ENCODE peak calls at places on chromosomes 12 and 14, in four cellular contexts. E is fibroblast of lung, Y is OCI-LY7, T is neuronal stem cell. U is an unnamed sample.

GRCh38 chr12:106747973-106748436 is 26.5 kb upstream of the RIC8B start:
- DNase-seq in Y (no peak), T (no peak), E (no peak), U (no peak)

GRCh38 chr12:104414581-104415305 is 42.0 kb upstream of the CHST11 start:
- DNase-seq in E (no peak), Y (peak; percentile 51), T (no peak), U (no peak)

GRCh38 chr12:46524778-46525177 is 152.2 kb upstream of the SLC38A2 start:
- DNase-seq in Y (no peak), T (no peak), E (peak; percentile 95), U (no peak)

GRCh38 chr12:47133981-47134380 is 54.2 kb upstream of the AMIGO2 start:
- DNase-seq in Y (no peak), E (no peak), T (no peak), U (no peak)

GRCh38 chr12:13024151-13024946 is 19.8 kb upstream of the FAM234B start:
- DNase-seq in E (peak; percentile 87), Y (no peak), T (no peak), U (peak; percentile 21)

GRCh38 chr12:55931780-55932545 is 1.0 kb downstream of the DGKA start:
- DNase-seq in Y (peak; percentile 48), E (peak; percentile 41), T (no peak), U (peak; percentile 75)

GRCh38 chr12:114238808-114239207 is 167.1 kb downstream of the TBX5 start:
- DNase-seq in Y (no peak), E (peak; percentile 10), T (no peak), U (no peak)

GRCh38 chr14:32382704-32383103 is 53.6 kb downstream of the AKAP6 start:
- DNase-seq in Y (no peak), T (no peak), E (peak; percentile 50), U (peak; percentile 55)

GRCh38 chr12:47067176-47067575 is 12.2 kb upstream of the PCED1B start:
- DNase-seq in E (no peak), T (no peak), Y (no peak), U (no peak)

GRCh38 chr12:5259523-5259922 is 172.4 kb upstream of the NTF3 start:
- DNase-seq in E (no peak), Y (no peak), T (no peak), U (no peak)

GRCh38 chr14:64115401-64115800 is 178.8 kb downstream of the ESR2 start:
- DNase-seq in T (no peak), E (no peak), Y (no peak), U (peak; percentile 91)

GRCh38 chr12:93154753-93155475 is 222.8 kb upstream of the NUDT4 start:
- DNase-seq in Y (no peak), E (no peak), T (no peak), U (no peak)

GRCh38 chr12:28191690-28192089 is 1.4 kb downstream of the CCDC91 start:
- DNase-seq in Y (no peak), E (peak; percentile 11), T (no peak), U (peak; percentile 48)

GRCh38 chr12:117472983-117473382 is 111.6 kb upstream of the NOS1 start:
- DNase-seq in Y (no peak), E (no peak), T (peak; percentile 23), U (peak; percentile 46)

DNA sequence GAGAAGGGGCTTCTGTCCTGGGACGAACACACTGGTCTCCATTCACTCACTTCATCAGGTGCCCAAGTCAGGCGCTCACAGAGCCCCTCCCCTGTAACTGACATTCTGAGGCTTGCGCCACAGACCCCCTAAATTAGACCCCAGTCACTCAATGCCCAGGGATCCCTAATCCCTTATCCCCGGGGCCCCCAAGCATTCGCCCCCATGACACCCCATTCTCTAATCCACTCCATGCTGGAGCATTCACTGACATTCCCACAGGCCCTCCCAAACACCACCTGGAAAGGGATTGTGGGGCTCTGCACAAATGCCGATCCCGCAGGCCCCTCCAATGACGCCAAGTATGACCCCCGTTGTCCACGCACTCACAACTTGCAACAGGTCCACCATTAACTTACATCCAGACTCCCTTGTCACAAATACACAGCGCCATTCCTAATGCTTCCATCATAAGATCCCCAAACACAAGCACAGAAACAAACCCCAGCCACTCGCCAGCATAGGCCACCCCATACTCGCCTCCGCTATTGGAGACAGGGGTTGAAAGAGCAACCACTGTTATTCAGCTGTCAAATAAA is 1.5 kb downstream of the ZNF605 start:
- DNase-seq in E (no peak), Y (no peak), T (no peak), U (no peak)
- H3K4me2 ChIP-seq in E (peak overlapping the region; percentile 92), Y (no peak overlapping the region), T (peak overlapping the region; percentile 75), U (no peak overlapping the region)

GRCh38 chr12:132955933-132956725 is at the start of gene ZNF605:
- DNase-seq in T (peak; percentile 81), E (peak; percentile 91), Y (peak; percentile 89), U (peak; percentile 94)
- H3K9me3 ChIP-seq in T (peaks cover 52% of the 10 kb centered on the region), E (peaks cover 8% of the 10 kb centered on the region), Y (peaks cover 13% of the 10 kb centered on the region), U (peaks cover 14% of the 10 kb centered on the region)

GRCh38 chr12:44654641-44655625 is 221.2 kb downstream of the NELL2 start:
- DNase-seq in Y (peak; percentile 58), E (no peak), T (no peak), U (peak; percentile 97)

GRCh38 chr12:44647891-44648690 is 228.0 kb downstream of the NELL2 start:
- DNase-seq in T (no peak), E (no peak), Y (no peak), U (no peak)

DNA sequence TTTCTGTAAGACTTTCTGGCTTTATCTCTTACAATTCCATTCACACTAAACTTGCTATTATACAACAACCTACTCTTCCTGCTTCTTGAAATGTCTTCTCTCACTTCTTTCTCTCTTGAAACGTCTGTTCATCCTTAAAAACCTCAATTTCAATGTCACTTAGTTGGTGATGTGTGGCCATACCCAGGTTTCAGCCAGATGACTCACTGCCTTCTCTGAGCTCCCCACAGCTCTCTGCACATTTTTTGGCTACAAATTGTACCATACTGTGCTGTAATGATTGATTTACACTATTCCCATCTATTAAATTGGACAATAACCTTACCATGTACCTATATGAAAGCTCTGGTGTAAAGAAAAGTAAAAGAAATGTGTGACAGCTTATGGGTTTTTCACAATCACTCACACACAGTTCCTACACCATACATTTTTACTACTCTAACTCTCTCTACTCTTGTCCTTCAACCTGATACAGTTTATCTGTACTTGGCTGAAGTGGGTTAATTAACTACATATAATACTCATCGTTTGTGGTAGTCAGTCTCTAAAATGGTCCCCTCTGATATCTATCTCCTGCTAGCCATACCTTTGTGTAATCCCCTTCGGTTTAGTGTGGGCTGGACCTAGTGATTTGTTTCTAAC is 222.1 kb downstream of the NELL2 start:
- DNase-seq in Y (no peak), E (no peak), T (no peak), U (peak; percentile 75)
- H3K4me2 ChIP-seq in Y (peak overlapping the region; percentile 69), E (no peak overlapping the region), T (no peak overlapping the region), U (peak overlapping the region; percentile 73)

DNA sequence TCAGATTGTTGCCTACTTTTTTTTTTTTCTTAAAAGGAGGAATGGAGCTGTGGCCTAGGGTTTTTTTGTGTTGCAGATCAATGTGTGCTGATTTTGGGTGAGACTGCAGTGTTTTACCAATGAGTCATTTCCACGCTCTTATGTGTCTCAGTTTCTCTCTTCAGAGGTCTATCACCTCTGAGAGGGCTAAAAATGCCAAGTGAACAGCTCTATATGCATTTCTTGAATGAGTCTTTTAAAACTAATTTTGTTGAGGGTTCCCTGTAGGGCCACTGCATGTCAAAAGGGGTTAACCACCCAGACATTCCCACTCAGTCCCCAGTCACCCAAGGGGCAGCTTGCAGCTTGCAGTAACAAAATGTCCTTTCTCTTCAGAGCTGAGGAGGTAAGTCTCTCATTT is 24.3 kb upstream of the GLIPR1L2 start:
- DNase-seq in T (no peak), Y (no peak), E (peak; percentile 18), U (no peak)
- H3K9me3 ChIP-seq in T (no peaks in the 10 kb centered on the region), Y (no peaks in the 10 kb centered on the region), E (no peaks in the 10 kb centered on the region), U (no peaks in the 10 kb centered on the region)

GRCh38 chr12:130977759-130978127 is 24.0 kb downstream of the ADGRD1 start:
- DNase-seq in E (no peak), T (no peak), Y (no peak), U (no peak)
- H3K4me2 ChIP-seq in E (no peak overlapping the region), T (no peak overlapping the region), Y (peak overlapping the region; percentile 64), U (no peak overlapping the region)

GRCh38 chr12:69647178-69647577 is 36.5 kb upstream of the LRRC10 start:
- DNase-seq in T (no peak), Y (peak; percentile 41), E (no peak), U (peak; percentile 61)

GRCh38 chr12:69648476-69648875 is 37.8 kb upstream of the LRRC10 start:
- DNase-seq in E (peak; percentile 75), T (no peak), Y (no peak), U (no peak)

GRCh38 chr12:69651922-69652321 is 41.2 kb upstream of the LRRC10 start:
- DNase-seq in Y (no peak), T (no peak), E (no peak), U (no peak)

GRCh38 chr12:69653703-69654102 is 43.0 kb upstream of the LRRC10 start:
- DNase-seq in E (peak; percentile 68), T (no peak), Y (no peak), U (peak; percentile 68)

GRCh38 chr12:69649529-69649928 is 38.8 kb upstream of the LRRC10 start:
- DNase-seq in Y (no peak), T (no peak), E (no peak), U (no peak)
- H3K9me3 ChIP-seq in Y (no peaks in the 10 kb centered on the region), T (no peaks in the 10 kb centered on the region), E (no peaks in the 10 kb centered on the region), U (no peaks in the 10 kb centered on the region)

GRCh38 chr12:116266631-116267349 is 10.7 kb downstream of the MED13L start:
- DNase-seq in E (peak; percentile 31), Y (no peak), T (no peak), U (no peak)

GRCh38 chr12:116266220-116266619 is 11.3 kb downstream of the MED13L start:
- DNase-seq in Y (no peak), T (no peak), E (peak; percentile 22), U (no peak)

GRCh38 chr12:116264525-116265070 is 12.9 kb downstream of the MED13L start:
- DNase-seq in E (no peak), T (no peak), Y (no peak), U (no peak)

GRCh38 chr12:116263844-116264243 is 13.6 kb downstream of the MED13L start:
- DNase-seq in T (no peak), Y (no peak), E (no peak), U (no peak)

DNA sequence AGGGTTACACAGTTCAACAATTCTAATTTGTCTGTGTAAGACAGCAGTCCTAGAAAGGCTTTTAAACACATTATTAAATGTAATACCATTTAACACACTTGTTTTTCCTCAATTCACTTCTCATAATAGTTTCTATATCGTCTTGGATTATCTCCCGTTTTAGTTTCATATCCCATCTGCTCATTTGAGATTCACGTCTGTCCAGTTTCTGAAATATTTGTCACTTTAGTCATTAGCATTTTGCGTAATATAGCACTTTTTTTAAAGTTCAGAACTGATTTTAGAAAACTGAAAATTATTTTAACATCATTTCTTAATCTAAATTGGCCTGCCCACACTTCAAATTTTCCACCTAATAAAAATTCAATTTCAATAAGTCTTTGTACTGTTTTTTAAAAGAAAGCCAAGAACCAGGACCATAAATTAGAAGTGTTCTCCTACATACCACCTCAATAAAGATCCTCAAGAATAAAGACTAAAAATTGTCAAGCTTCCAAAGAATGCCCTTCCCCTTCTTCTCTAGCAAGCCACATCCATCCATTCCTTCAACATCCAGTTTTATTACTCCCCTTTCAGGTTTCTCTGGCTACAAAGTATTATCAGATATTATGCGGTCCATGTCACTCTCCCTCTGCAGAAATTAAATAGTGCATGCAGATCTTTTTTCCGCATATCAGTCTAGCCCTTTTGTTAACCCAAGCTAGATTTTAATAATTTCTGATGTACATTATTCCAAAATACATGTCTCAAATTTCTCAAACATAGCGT is 11.9 kb downstream of the MED13L start:
- DNase-seq in Y (no peak), T (no peak), E (no peak), U (no peak)
- H3K4me2 ChIP-seq in Y (no peak overlapping the region), T (no peak overlapping the region), E (peak overlapping the region; percentile 7), U (no peak overlapping the region)

U was measured in Karpas-422.